ENCODE peak calls at places on chromosome 6, in four cellular contexts. One of them, this sample, is unnamed.

GRCh38 chr6:27754408-27754782 is 157.8 kb downstream of the OR2B2 start:
- DNase-seq in K562: no peak
- DNase-seq in H1: no peak
- DNase-seq in HepG2: no peak
- DNase-seq in this sample: no peak

GRCh38 chr6:110191477-110191876 is 11.2 kb downstream of the CDC40 start:
- DNase-seq in HepG2: no peak
- DNase-seq in H1: no peak
- DNase-seq in K562: no peak
- DNase-seq in this sample: no peak

GRCh38 chr6:138517635-138518034 is 18.3 kb upstream of the NHSL1 start:
- DNase-seq in HepG2: peak
- DNase-seq in K562: peak
- DNase-seq in H1: peak
- DNase-seq in this sample: peak

GRCh38 chr6:47587503-47587902 is 109.9 kb downstream of the CD2AP start:
- DNase-seq in K562: no peak
- DNase-seq in H1: no peak
- DNase-seq in HepG2: no peak
- DNase-seq in this sample: no peak

GRCh38 chr6:154852700-154853099 is 119.5 kb downstream of the SCAF8 start:
- DNase-seq in HepG2: peak
- DNase-seq in H1: no peak
- DNase-seq in K562: no peak
- DNase-seq in this sample: peak

GRCh38 chr6:455006-455585 is 63.5 kb downstream of the IRF4 start:
- DNase-seq in HepG2: no peak
- DNase-seq in K562: no peak
- DNase-seq in H1: no peak
- DNase-seq in this sample: no peak

GRCh38 chr6:112180095-112180820 is 74.1 kb downstream of the LAMA4 start:
- DNase-seq in HepG2: peak
- DNase-seq in H1: no peak
- DNase-seq in K562: peak
- DNase-seq in this sample: peak

GRCh38 chr6:143299253-143300166 is 151.0 kb downstream of the ADAT2 start:
- DNase-seq in HepG2: no peak
- DNase-seq in H1: no peak
- DNase-seq in K562: no peak
- DNase-seq in this sample: no peak

GRCh38 chr6:73803562-73804221 is 107.7 kb downstream of the CD109 start:
- DNase-seq in H1: no peak
- DNase-seq in HepG2: peak
- DNase-seq in K562: peak
- DNase-seq in this sample: peak

GRCh38 chr6:24766685-24767462 is 7.9 kb upstream of the GMNN start:
- DNase-seq in K562: no peak
- DNase-seq in H1: no peak
- DNase-seq in HepG2: no peak
- DNase-seq in this sample: peak

GRCh38 chr6:80165819-80166218 is 59.3 kb downstream of the BCKDHB start:
- DNase-seq in H1: no peak
- DNase-seq in K562: no peak
- DNase-seq in HepG2: no peak
- DNase-seq in this sample: no peak

GRCh38 chr6:16238658-16239089 is 287 bp downstream of the GMPR start:
- DNase-seq in K562: peak
- DNase-seq in HepG2: no peak
- DNase-seq in H1: no peak
- DNase-seq in this sample: no peak
- TF ChIP-seq PHF8 in K562: peak
- TF ChIP-seq PHF8 in HepG2: no peak
- TF ChIP-seq PHF8 in H1: no peak
- TF ChIP-seq PHF8 in this sample: no peak

DNA sequence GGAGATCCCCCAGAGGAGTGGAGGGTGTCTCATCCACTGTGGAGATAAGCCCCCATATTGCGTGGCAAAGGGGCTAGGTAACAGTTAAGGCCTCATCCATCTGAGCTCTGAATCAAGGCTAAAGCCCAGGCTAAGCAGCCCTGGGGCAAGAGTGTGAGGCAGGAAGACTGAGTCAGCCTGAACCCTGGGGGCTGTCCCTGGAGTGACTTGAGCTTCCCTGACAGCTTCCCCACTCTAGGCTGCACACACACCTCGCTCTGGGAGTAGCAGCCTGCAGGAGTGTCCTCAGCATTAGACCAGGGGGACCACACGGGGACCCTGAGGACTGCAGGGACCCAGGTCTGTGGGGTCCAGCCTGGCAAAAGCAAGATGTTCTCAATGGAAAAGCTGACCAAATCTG is 27.9 kb downstream of the UBD start:
- DNase-seq in K562: no peak
- DNase-seq in H1: no peak
- DNase-seq in HepG2: no peak
- DNase-seq in this sample: no peak
- TF ChIP-seq RNF2 in K562: no peak
- TF ChIP-seq RNF2 in H1: no peak
- TF ChIP-seq RNF2 in HepG2: no peak
- TF ChIP-seq RNF2 in this sample: no peak

GRCh38 chr6:41780623-41781301 is at the start of gene PRICKLE4:
- DNase-seq in HepG2: no peak
- DNase-seq in H1: no peak
- DNase-seq in K562: peak
- DNase-seq in this sample: peak

GRCh38 chr6:41778895-41779294 is 805 bp downstream of the FRS3 start:
- DNase-seq in H1: no peak
- DNase-seq in HepG2: no peak
- DNase-seq in K562: no peak
- DNase-seq in this sample: no peak

GRCh38 chr6:41777886-41778285 is 1.8 kb downstream of the FRS3 start:
- DNase-seq in HepG2: no peak
- DNase-seq in H1: no peak
- DNase-seq in K562: no peak
- DNase-seq in this sample: no peak

GRCh38 chr6:41779793-41780622 is at the start of gene FRS3:
- DNase-seq in HepG2: peak
- DNase-seq in H1: peak
- DNase-seq in K562: peak
- DNase-seq in this sample: peak

GRCh38 chr6:41779336-41779735 is 364 bp downstream of the FRS3 start:
- DNase-seq in H1: no peak
- DNase-seq in K562: no peak
- DNase-seq in HepG2: no peak
- DNase-seq in this sample: no peak
- TF ChIP-seq PHF8 in H1: no peak
- TF ChIP-seq PHF8 in K562: no peak
- TF ChIP-seq PHF8 in HepG2: no peak
- TF ChIP-seq PHF8 in this sample: no peak

GRCh38 chr6:44561832-44562496 is 174.5 kb downstream of the CDC5L start:
- DNase-seq in HepG2: no peak
- DNase-seq in K562: no peak
- DNase-seq in H1: no peak
- DNase-seq in this sample: no peak
- TF ChIP-seq RNF2 in HepG2: no peak
- TF ChIP-seq RNF2 in K562: no peak
- TF ChIP-seq RNF2 in H1: no peak
- TF ChIP-seq RNF2 in this sample: no peak

DNA sequence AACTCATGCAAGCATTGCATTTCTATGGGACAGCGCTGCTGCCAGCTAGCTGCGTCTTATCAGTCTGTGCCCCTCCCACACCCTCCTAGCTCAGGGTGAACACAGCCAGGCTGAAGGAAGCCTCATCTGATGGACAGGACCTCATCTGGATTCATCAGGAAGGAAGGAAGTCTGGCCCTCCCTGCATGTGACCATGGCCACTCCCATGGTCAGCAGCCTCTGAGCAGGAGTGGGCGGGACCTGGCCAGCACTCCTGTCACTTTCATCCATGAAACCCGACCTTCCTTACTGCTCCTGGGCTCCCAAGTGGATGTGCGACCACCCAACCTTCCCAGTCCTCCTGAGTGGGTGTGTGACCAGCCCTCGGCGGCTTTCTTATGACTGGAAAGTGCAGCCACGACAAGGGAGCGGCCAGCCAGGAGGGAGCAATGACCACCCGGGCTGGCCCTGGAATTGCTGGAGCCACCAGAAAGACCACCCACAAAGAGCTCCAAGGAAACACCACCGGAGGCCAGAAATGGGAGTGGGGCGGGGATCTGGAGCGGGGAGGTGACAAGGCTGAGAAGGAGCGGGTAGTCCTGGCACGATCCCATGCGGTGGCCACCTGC is 241.1 kb downstream of the TTLL2 start:
- DNase-seq in HepG2: peak
- DNase-seq in K562: peak
- DNase-seq in H1: no peak
- DNase-seq in this sample: no peak
- TF ChIP-seq PHF8 in HepG2: no peak
- TF ChIP-seq PHF8 in K562: no peak
- TF ChIP-seq PHF8 in H1: no peak
- TF ChIP-seq PHF8 in this sample: no peak

This sample was measured in A549.